ENCODE peak calls at places on chromosomes 6 and 20, in four cellular contexts. N, M, X and H are unnamed samples.

GRCh38 chr6:18261877-18262276 is 2.5 kb downstream of the DEK start:
- DNase-seq in N (no peak), M (no peak), X (no peak), H (no peak)

GRCh38 chr6:15689586-15690450 is 27.0 kb upstream of the DTNBP1 start:
- DNase-seq in N (no peak), M (no peak), X (no peak), H (no peak)

GRCh38 chr20:23995905-23996666 is 7.5 kb upstream of the GGTLC1 start:
- DNase-seq in N (peak; percentile 45), M (peak; percentile 68), X (peak; percentile 48), H (peak; percentile 73)

GRCh38 chr6:83381949-83382348 is 48.9 kb downstream of the ME1 start:
- DNase-seq in N (no peak), M (no peak), X (no peak), H (peak; percentile 13)

GRCh38 chr20:4556781-4557180 is 164.9 kb upstream of the PRND start:
- DNase-seq in N (no peak), M (no peak), X (no peak), H (no peak)

GRCh38 chr20:23116301-23117089 is 30.4 kb upstream of the CD93 start:
- DNase-seq in N (no peak), M (no peak), X (peak; percentile 50), H (peak; percentile 10)

GRCh38 chr6:26268659-26269402 is 96.2 kb upstream of the BTN3A2 start:
- DNase-seq in N (peak; percentile 42), M (no peak), X (peak; percentile 95), H (no peak)

GRCh38 chr6:10404107-10404798 is 10.6 kb downstream of the TFAP2A start:
- DNase-seq in N (peak; percentile 98), M (peak; percentile 92), X (peak; percentile 99), H (peak; percentile 95)

GRCh38 chr6:7108196-7108963 is 619 bp downstream of the RREB1 start:
- DNase-seq in N (peak; percentile 44), M (peak; percentile 66), X (peak; percentile 70), H (peak; percentile 76)

GRCh38 chr6:69026715-69027114 is 391.6 kb downstream of the ADGRB3 start:
- DNase-seq in N (no peak), M (no peak), X (peak; percentile 80), H (no peak)

GRCh38 chr6:144314003-144314485 is 28.9 kb downstream of the UTRN start:
- DNase-seq in N (no peak), M (peak; percentile 33), X (no peak), H (peak; percentile 44)